ENCODE peak calls at places on chromosomes 4 and X, in eight cellular contexts. X is HepG2, R is GM12878, A is HCT116, D is right lobe of liver, U is K562, W is body of pancreas, Z is heart left ventricle. N is an unnamed sample. For H3K36me3, the result is how much of the 10 kb centered on the place peaks cover.

GRCh38 chr4:77145806-77146425 is 11.1 kb upstream of the CCNG2 start:
- ATAC-seq in X (no peak), R (no peak), A (no peak), D (no peak), U (peak), W (no peak), Z (no peak), N (no peak)

GRCh38 chrX:153781428-153782047 is 697 bp downstream of the SRPK3 start:
- ATAC-seq in X (peak), R (no peak), A (peak), D (no peak), U (no peak), W (no peak), Z (peak), N (no peak)

GRCh38 chr4:52894408-52894807 is 32.3 kb downstream of the RASL11B start:
- ATAC-seq in X (no peak), R (no peak), A (no peak), D (no peak), U (no peak), W (no peak), Z (no peak), N (no peak)

GRCh38 chr4:89894654-89895652 is at the start of gene MMRN1:
- ATAC-seq in X (no peak), R (peak), A (no peak), D (peak), U (no peak), W (no peak), Z (no peak), N (no peak)

GRCh38 chrX:13732246-13733067 is 2.0 kb downstream of the TRAPPC2 start:
- ATAC-seq in X (no peak), R (no peak), A (no peak), D (peak), U (no peak), W (peak), Z (no peak), N (no peak)

GRCh38 chrX:68930576-68931317 is 101.9 kb downstream of the EFNB1 start:
- ATAC-seq in X (no peak), R (no peak), A (peak), D (no peak), U (no peak), W (no peak), Z (peak), N (peak)

GRCh38 chrX:46317158-46317557 is 228.1 kb downstream of the ZNF674 start:
- ATAC-seq in X (no peak), R (no peak), A (peak), D (no peak), U (no peak), W (peak), Z (no peak), N (no peak)

GRCh38 chrX:40832723-40833122 is 97.4 kb upstream of the MED14 start:
- ATAC-seq in X (no peak), R (no peak), A (no peak), D (no peak), U (no peak), W (no peak), Z (no peak), N (no peak)

GRCh38 chrX:136694491-136695087 is 46.6 kb downstream of the CD40LG start:
- ATAC-seq in X (peak), R (peak), A (peak), D (peak), U (peak), W (no peak), Z (no peak), N (peak)

GRCh38 chr4:27094785-27095184 is 234.1 kb downstream of the STIM2 start:
- ATAC-seq in X (no peak), R (no peak), A (no peak), D (peak), U (no peak), W (peak), Z (no peak), N (no peak)

GRCh38 chr4:113349400-113349799 is 299.9 kb downstream of the ANK2 start:
- ATAC-seq in X (no peak), R (peak), A (no peak), D (peak), U (no peak), W (no peak), Z (no peak), N (no peak)

GRCh38 chr4:7235030-7235380 is 42.7 kb downstream of the SORCS2 start:
- ATAC-seq in X (no peak), R (no peak), A (no peak), D (no peak), U (peak), W (no peak), Z (no peak), N (no peak)

GRCh38 chr4:112127736-112128322 is 17.4 kb upstream of the FAM241A start:
- ATAC-seq in X (no peak), R (no peak), A (no peak), D (no peak), U (no peak), W (no peak), Z (no peak), N (no peak)

GRCh38 chrX:139691843-139692505 is 16.0 kb downstream of the MCF2 start:
- ATAC-seq in X (peak), R (peak), A (no peak), D (peak), U (peak), W (peak), Z (no peak), N (peak)

GRCh38 chr4:102560743-102561341 is 59.7 kb downstream of the NFKB1 start:
- ATAC-seq in X (no peak), R (peak), A (no peak), D (peak), U (peak), W (peak), Z (no peak), N (peak)

GRCh38 chr4:134327274-134328122 is 125.9 kb upstream of the PABPC4L start:
- ATAC-seq in X (no peak), R (no peak), A (no peak), D (no peak), U (peak), W (no peak), Z (no peak), N (no peak)

GRCh38 chrX:38069273-38069672 is 62.9 kb downstream of the SYTL5 start:
- ATAC-seq in X (no peak), R (no peak), A (no peak), D (no peak), U (no peak), W (no peak), Z (no peak), N (no peak)

GRCh38 chr4:5455003-5455585 is 253.3 kb downstream of the EVC2 start:
- ATAC-seq in X (no peak), R (no peak), A (no peak), D (no peak), U (no peak), W (no peak), Z (no peak), N (no peak)

GRCh38 chr4:177391287-177391686 is 51.0 kb downstream of the AGA start:
- ATAC-seq in X (peak), R (no peak), A (no peak), D (peak), U (no peak), W (no peak), Z (no peak), N (no peak)

GRCh38 chr4:150343796-150344195 is 238.2 kb upstream of the MAB21L2 start:
- ATAC-seq in X (no peak), R (no peak), A (no peak), D (no peak), U (peak), W (no peak), Z (peak), N (no peak)

GRCh38 chr4:28277931-28278330 is 1417.3 kb downstream of the STIM2 start:
- ATAC-seq in X (no peak), R (no peak), A (no peak), D (no peak), U (no peak), W (no peak), Z (no peak), N (no peak)

GRCh38 chrX:7083468-7084396 is 63.8 kb upstream of the STS start:
- ATAC-seq in X (no peak), R (peak), A (peak), D (peak), U (no peak), W (no peak), Z (no peak), N (peak)

GRCh38 chr4:77347341-77347740 is 190.3 kb downstream of the CCNG2 start:
- ATAC-seq in X (peak), R (peak), A (no peak), D (peak), U (no peak), W (peak), Z (no peak), N (no peak)

GRCh38 chrX:112818114-112819012 is 22.3 kb downstream of the AMOT start:
- ATAC-seq in X (no peak), R (no peak), A (no peak), D (no peak), U (no peak), W (peak), Z (no peak), N (peak)

GRCh38 chr4:182320580-182320979 is 77.4 kb downstream of the TENM3 start:
- ATAC-seq in X (no peak), R (no peak), A (no peak), D (peak), U (no peak), W (no peak), Z (no peak), N (no peak)

GRCh38 chrX:138986235-138986634 is 274.7 kb upstream of the FGF13 start:
- ATAC-seq in X (no peak), R (no peak), A (no peak), D (no peak), U (peak), W (peak), Z (no peak), N (no peak)

GRCh38 chr4:85659626-85660213 is 184.8 kb downstream of the ARHGAP24 start:
- ATAC-seq in X (no peak), R (peak), A (no peak), D (no peak), U (no peak), W (no peak), Z (no peak), N (no peak)

GRCh38 chr4:67632492-67632891 is 68.5 kb downstream of the UBA6 start:
- ATAC-seq in X (no peak), R (peak), A (no peak), D (no peak), U (no peak), W (no peak), Z (no peak), N (no peak)

GRCh38 chr4:67638157-67638556 is 62.8 kb downstream of the UBA6 start:
- ATAC-seq in X (no peak), R (no peak), A (no peak), D (no peak), U (no peak), W (no peak), Z (no peak), N (no peak)

GRCh38 chr4:67634741-67635140 is 66.2 kb downstream of the UBA6 start:
- ATAC-seq in X (no peak), R (no peak), A (no peak), D (no peak), U (no peak), W (no peak), Z (no peak), N (no peak)

GRCh38 chr4:67635331-67635730 is 65.6 kb downstream of the UBA6 start:
- ATAC-seq in X (no peak), R (no peak), A (no peak), D (no peak), U (no peak), W (no peak), Z (no peak), N (no peak)
- H3K36me3 ChIP-seq in X (half or more), R (under half), A (under half), D (under half), U (half or more), W (under half), Z (under half), N (under half)

DNA sequence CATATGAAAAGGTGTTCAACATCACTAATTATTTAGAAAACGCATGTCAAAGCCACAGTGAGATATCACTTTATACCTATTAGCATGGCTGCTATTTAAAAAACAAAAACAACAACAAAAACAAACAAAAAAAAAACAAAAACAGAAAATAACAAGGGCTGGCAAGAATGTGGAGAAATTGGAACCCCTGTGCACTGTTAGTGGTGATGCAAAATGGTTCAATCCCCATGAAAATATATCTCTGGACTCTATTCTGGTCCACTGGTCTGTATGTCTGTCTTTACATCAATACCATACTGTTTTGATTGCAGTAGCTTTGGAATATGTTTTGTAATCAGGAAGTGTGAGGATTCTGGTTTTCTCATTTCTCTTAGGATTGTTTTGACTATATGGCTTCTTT is 43.6 kb upstream of the SPP1 start:
- ATAC-seq in X (no peak), R (no peak), A (no peak), D (no peak), U (no peak), W (no peak), Z (no peak), N (no peak)
- TF ChIP-seq POLR2A in X (no peak), R (no peak), A (no peak), D (no peak), U (no peak), W (no peak), Z (no peak), N (no peak)

DNA sequence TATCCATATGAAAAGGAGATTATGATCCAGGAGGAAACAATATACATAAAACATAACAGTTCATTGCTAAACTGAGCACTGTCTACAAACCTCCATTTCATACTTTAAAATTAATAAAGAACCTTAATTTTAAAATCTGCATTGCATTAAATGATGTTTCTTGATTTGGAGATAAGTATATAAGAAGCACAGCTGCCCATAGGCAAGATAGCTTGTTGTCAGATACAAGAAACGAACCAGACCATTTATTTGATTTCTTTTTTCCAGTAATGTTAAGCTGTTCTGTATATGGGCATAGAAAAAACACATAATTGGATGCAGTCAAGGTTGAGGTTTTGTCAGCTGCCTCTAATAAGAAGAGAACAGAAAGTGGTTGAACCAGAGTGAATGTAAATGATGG is 6.4 kb downstream of the GUF1 start:
- ATAC-seq in X (no peak), R (no peak), A (no peak), D (no peak), U (no peak), W (no peak), Z (no peak), N (no peak)
- H3K27ac ChIP-seq in X (no peak), R (no peak), A (no peak), D (no peak), U (no peak), W (no peak), Z (no peak), N (no peak)

GRCh38 chr4:169150806-169151205 is 120.0 kb downstream of the SH3RF1 start:
- ATAC-seq in X (no peak), R (no peak), A (no peak), D (no peak), U (no peak), W (no peak), Z (no peak), N (no peak)
- H3K36me3 ChIP-seq in X (under half), R (under half), A (under half), D (under half), U (under half), W (under half), Z (under half), N (under half)

GRCh38 chr4:153393397-153393796 is 48.9 kb downstream of the MND1 start:
- ATAC-seq in X (no peak), R (no peak), A (no peak), D (no peak), U (no peak), W (peak), Z (no peak), N (peak)
- TF ChIP-seq POLR2A in X (no peak), R (no peak), A (no peak), D (no peak), U (no peak), W (no peak), Z (no peak), N (no peak)

GRCh38 chr4:25104561-25104960 is 55.7 kb downstream of the SEPSECS start:
- ATAC-seq in X (no peak), R (no peak), A (no peak), D (no peak), U (no peak), W (no peak), Z (no peak), N (no peak)
- H3K27ac ChIP-seq in X (no peak), R (no peak), A (no peak), D (no peak), U (no peak), W (no peak), Z (no peak), N (no peak)

GRCh38 chr4:3508542-3508941 is 23.7 kb downstream of the LRPAP1 start:
- ATAC-seq in X (no peak), R (no peak), A (no peak), D (no peak), U (no peak), W (no peak), Z (no peak), N (no peak)
- H3K36me3 ChIP-seq in X (half or more), R (under half), A (under half), D (under half), U (half or more), W (under half), Z (half or more), N (half or more)